ENCODE peak calls at places on chromosomes 16 and 17, in six cellular contexts. P is uterus, G is HL-60, M is cardiac fibroblast, B is fibroblast of the aortic adventitia, O is tibial artery. R is an unnamed sample.

GRCh38 chr16:56836410-56836834 is 28.6 kb upstream of the SLC12A3 start:
- DNase-seq in P (no peak), G (no peak), M (no peak), B (peak), O (no peak), R (no peak)

GRCh38 chr17:12974319-12974661 is 43.5 kb downstream of the ELAC2 start:
- DNase-seq in P (no peak), G (no peak), M (no peak), B (peak), O (no peak), R (no peak)

GRCh38 chr17:61160789-61161440 is 238.7 kb upstream of the TBX2 start:
- DNase-seq in P (no peak), G (no peak), M (no peak), B (no peak), O (no peak), R (no peak)

GRCh38 chr16:27720731-27721547 is 171.0 kb downstream of the KATNIP start:
- DNase-seq in P (no peak), G (no peak), M (no peak), B (peak), O (no peak), R (no peak)

GRCh38 chr17:65030618-65031017 is 25.9 kb downstream of the GNA13 start:
- DNase-seq in P (no peak), G (no peak), M (no peak), B (no peak), O (no peak), R (no peak)

GRCh38 chr17:416293-417206 is 63.9 kb upstream of the RPH3AL start:
- DNase-seq in P (no peak), G (no peak), M (no peak), B (no peak), O (no peak), R (no peak)

GRCh38 chr17:79500738-79501533 is 109.9 kb downstream of the RBFOX3 start:
- DNase-seq in P (no peak), G (no peak), M (no peak), B (no peak), O (no peak), R (no peak)

GRCh38 chr17:75315541-75316243 is 26.5 kb upstream of the SLC25A19 start:
- DNase-seq in P (no peak), G (peak), M (peak), B (peak), O (no peak), R (no peak)

GRCh38 chr17:67548693-67549092 is 169.0 kb upstream of the NOL11 start:
- DNase-seq in P (no peak), G (no peak), M (no peak), B (no peak), O (no peak), R (no peak)

GRCh38 chr17:67544364-67544763 is 167.3 kb downstream of the PITPNC1 start:
- DNase-seq in P (no peak), G (no peak), M (no peak), B (no peak), O (no peak), R (no peak)

GRCh38 chr17:67542219-67543114 is 165.4 kb downstream of the PITPNC1 start:
- DNase-seq in P (no peak), G (no peak), M (no peak), B (no peak), O (no peak), R (no peak)

GRCh38 chr17:67549787-67550186 is 167.9 kb upstream of the NOL11 start:
- DNase-seq in P (peak), G (no peak), M (no peak), B (no peak), O (no peak), R (no peak)

DNA sequence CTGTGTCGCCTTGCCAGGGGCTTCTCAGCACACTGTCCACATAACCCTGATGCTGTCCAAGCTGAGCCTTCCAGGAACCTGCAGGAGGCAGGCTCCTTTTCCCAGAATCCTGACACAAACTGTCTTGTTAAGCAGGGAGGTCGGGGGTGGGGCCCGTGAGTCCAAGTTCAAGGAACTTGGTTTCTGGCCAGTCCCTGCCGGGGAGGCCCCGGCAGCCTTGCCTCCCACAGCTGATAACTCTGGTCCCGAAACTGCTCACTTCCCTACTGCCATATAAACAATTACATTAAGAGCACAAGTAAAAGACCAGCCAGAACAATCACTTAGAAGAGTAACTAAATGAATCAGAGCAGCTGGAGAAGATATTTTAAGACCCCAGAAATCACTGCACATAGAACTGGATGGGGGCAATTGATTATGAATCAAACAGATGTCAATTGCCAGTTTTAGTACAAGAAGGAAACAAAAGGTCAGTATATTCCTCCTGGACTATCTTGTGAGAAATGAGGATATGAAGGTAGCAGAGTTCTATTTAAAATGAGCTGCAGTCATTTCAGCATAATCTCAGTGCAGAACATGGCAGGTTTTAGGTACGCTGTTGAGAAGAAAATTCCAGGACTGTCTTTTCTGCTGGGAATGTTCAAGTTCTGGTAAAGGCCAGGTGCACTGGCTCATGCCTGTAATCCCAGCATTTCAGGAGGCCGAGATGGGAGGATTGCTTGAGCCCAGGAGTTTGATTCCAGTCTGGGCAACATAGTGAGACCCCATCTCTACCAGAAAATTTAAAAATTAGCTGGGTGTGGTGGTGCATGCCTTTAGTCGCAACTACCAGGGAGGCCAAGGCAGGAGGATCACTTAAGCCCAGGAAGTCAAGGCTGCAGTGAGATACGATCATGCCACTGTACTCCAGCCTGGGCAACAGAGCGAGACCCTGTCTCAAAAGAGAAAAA is 169.8 kb downstream of the PITPNC1 start:
- DNase-seq in P (peak), G (no peak), M (peak), B (peak), O (peak), R (peak)
- TF ChIP-seq CTCF in P (no peak), G (no peak), M (peak), B (no peak), O (no peak), R (no peak)

GRCh38 chr17:2059125-2059836 is 4.4 kb downstream of the HIC1 start:
- DNase-seq in P (no peak), G (peak), M (no peak), B (no peak), O (peak), R (no peak)

GRCh38 chr17:2058521-2059124 is 3.7 kb downstream of the HIC1 start:
- DNase-seq in P (peak), G (peak), M (peak), B (peak), O (peak), R (no peak)

GRCh38 chr17:2056221-2057129 is 1.6 kb downstream of the HIC1 start:
- DNase-seq in P (peak), G (no peak), M (peak), B (peak), O (no peak), R (no peak)

GRCh38 chr17:2057130-2057713 is 2.3 kb downstream of the HIC1 start:
- DNase-seq in P (no peak), G (no peak), M (peak), B (no peak), O (no peak), R (no peak)

DNA sequence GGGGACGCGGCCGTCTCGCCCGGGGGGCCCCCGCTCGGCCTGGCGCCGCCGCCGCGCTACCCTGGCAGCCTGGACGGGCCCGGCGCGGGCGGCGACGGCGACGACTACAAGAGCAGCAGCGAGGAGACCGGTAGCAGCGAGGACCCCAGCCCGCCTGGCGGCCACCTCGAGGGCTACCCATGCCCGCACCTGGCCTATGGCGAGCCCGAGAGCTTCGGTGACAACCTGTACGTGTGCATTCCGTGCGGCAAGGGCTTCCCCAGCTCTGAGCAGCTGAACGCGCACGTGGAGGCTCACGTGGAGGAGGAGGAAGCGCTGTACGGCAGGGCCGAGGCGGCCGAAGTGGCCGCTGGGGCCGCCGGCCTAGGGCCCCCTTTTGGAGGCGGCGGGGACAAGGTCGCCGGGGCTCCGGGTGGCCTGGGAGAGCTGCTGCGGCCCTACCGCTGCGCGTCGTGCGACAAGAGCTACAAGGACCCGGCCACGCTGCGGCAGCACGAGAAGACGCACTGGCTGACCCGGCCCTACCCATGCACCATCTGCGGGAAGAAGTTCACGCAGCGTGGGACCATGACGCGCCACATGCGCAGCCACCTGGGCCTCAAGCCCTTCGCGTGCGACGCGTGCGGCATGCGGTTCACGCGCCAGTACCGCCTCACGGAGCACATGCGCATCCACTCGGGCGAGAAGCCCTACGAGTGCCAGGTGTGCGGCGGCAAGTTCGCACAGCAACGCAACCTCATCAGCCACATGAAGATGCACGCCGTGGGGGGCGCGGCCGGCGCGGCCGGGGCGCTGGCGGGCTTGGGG is 3.0 kb downstream of the HIC1 start:
- DNase-seq in P (no peak), G (no peak), M (peak), B (peak), O (no peak), R (no peak)
- TF ChIP-seq CTCF in P (no peak), G (no peak), M (no peak), B (no peak), O (no peak), R (no peak)

GRCh38 chr17:14784997-14785696 is 480.0 kb downstream of the PMP22 start:
- DNase-seq in P (no peak), G (no peak), M (no peak), B (no peak), O (no peak), R (no peak)
- TF ChIP-seq CTCF in P (no peak), G (no peak), M (no peak), B (no peak), O (no peak), R (no peak)

DNA sequence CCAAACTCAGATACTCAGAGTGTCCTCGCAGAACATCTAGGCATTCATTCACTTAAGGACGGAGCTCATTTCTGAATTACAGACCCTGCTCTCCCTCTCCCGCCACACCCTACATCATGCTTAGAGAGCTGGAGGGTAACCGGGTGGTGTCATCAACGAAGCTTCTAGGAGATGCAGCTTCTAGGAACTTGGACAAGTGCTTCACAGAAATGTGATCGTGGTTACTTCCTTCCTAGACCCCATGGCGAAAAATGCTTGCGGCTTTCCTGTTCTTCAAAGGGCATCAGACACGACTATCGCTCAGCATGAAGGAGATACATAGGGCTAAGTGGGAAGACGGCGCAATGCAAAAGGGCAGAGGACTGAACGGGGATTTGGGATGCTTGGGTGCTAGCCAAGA is 126.8 kb downstream of the ZFHX3 start:
- DNase-seq in P (no peak), G (peak), M (no peak), B (no peak), O (no peak), R (no peak)
- TF ChIP-seq CTCF in P (no peak), G (no peak), M (no peak), B (no peak), O (no peak), R (no peak)

DNA sequence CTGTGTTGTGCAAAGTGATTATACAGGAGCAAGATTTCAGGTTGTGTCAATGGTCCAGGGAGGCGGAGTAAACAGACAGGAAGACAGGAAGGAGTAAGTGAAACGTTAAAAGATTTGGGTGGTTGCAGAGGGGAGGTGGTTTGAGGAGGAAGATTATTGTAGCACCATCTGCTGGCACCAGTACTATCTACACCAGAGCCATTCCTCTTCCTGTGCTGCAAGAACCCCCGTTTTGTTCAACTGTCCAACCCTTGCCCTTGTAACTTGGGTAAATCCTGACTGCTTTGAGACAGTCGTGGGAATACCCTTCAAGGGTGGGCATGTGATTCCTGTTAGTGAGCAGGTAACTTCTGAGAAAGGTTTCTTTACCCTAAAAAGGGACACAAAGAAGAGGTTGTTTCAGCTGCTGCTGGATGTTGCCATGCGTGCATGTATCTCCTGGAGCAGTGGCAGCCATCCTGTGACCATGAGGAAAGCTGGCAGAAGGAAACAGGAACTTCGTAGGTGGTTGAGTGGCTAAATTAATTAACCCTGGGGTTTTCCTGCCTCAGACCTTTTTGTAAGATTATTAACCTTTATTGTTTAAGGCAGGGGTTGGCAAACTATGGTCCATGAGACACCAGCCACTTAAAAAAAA is 124.1 kb downstream of the PRKCA start:
- DNase-seq in P (no peak), G (peak), M (peak), B (peak), O (no peak), R (no peak)
- TF ChIP-seq CTCF in P (no peak), G (no peak), M (peak), B (peak), O (no peak), R (no peak)